ENCODE peak calls at places on chromosomes 3 and 15, in six cellular contexts. I is tibial artery, E is Right ventricle myocardium superior, V is fibroblast of lung, R is Kasumi-1, P is H9. N is an unnamed sample.

GRCh38 chr3:184648726-184649125 is 63.1 kb downstream of the MAGEF1 start:
- DNase-seq in I (no peak), P (no peak), E (no peak), V (peak), R (no peak), N (no peak)

GRCh38 chr3:99322551-99322950 is 315.8 kb upstream of the COL8A1 start:
- DNase-seq in P (no peak), V (no peak), E (no peak), R (no peak), I (no peak), N (no peak)

GRCh38 chr3:189455009-189455408 is 176.2 kb upstream of the TP63 start:
- DNase-seq in I (no peak), E (no peak), R (no peak), P (no peak), V (no peak), N (no peak)

GRCh38 chr15:73927003-73927475 is 777 bp downstream of the LOXL1 start:
- DNase-seq in E (peak), P (peak), V (no peak), R (no peak), I (peak), N (peak)

GRCh38 chr3:112405845-112406244 is 72.9 kb downstream of the CD200 start:
- DNase-seq in I (no peak), V (no peak), R (peak), E (no peak), P (no peak), N (no peak)

GRCh38 chr15:90489514-90489913 is 40.2 kb upstream of the CRTC3 start:
- DNase-seq in E (no peak), R (no peak), V (no peak), I (no peak), P (no peak), N (no peak)

GRCh38 chr3:192824313-192824712 is 93.3 kb downstream of the MB21D2 start:
- DNase-seq in E (no peak), I (no peak), R (no peak), P (no peak), V (no peak), N (no peak)

GRCh38 chr3:71916747-71917369 is 131.9 kb upstream of the PROK2 start:
- DNase-seq in V (peak), I (peak), R (no peak), E (peak), P (no peak), N (no peak)

GRCh38 chr3:81472600-81473362 is 288.7 kb downstream of the GBE1 start:
- DNase-seq in E (no peak), P (no peak), R (no peak), V (no peak), I (no peak), N (no peak)